ENCODE peak calls at places on chromosomes 2 and 18, in eight cellular contexts. K, R, O, P, I, F, W and S are unnamed samples.

GRCh38 chr2:102765061-102765460 is 3.2 kb downstream of the TMEM182 start:
- DNase-seq in K (no peak), R (no peak), O (no peak), P (no peak), I (no peak), F (no peak), W (no peak), S (no peak)

GRCh38 chr2:176931588-176932563 is 280.7 kb upstream of the HNRNPA3 start:
- DNase-seq in K (no peak), R (no peak), O (no peak), P (peak; percentile 89), I (no peak), F (peak; percentile 79), W (peak; percentile 46), S (peak; percentile 54)

GRCh38 chr2:100262043-100262442 is 60.3 kb downstream of the LONRF2 start:
- DNase-seq in K (no peak), R (no peak), O (no peak), P (no peak), I (no peak), F (no peak), W (no peak), S (no peak)

GRCh38 chr2:83022631-83023210 is 1436.4 kb downstream of the SUCLG1 start:
- DNase-seq in K (no peak), R (no peak), O (no peak), P (no peak), I (no peak), F (no peak), W (peak; percentile 45), S (no peak)

GRCh38 chr2:141280037-141280436 is 850.8 kb downstream of the LRP1B start:
- DNase-seq in K (no peak), R (no peak), O (no peak), P (no peak), I (no peak), F (no peak), W (no peak), S (no peak)

GRCh38 chr18:28541276-28541930 is 364.5 kb upstream of the CDH2 start:
- DNase-seq in K (no peak), R (no peak), O (no peak), P (no peak), I (no peak), F (no peak), W (no peak), S (no peak)

GRCh38 chr2:216949685-216950397 is 90.0 kb upstream of the TNP1 start:
- DNase-seq in K (no peak), R (no peak), O (no peak), P (no peak), I (no peak), F (peak; percentile 9), W (no peak), S (no peak)

GRCh38 chr18:74709451-74709850 is 111.8 kb downstream of the ZNF407 start:
- DNase-seq in K (no peak), R (no peak), O (no peak), P (no peak), I (no peak), F (no peak), W (no peak), S (no peak)

GRCh38 chr2:169091761-169092523 is 22.6 kb downstream of the DHRS9 start:
- DNase-seq in K (no peak), R (no peak), O (no peak), P (peak; percentile 62), I (peak; percentile 83), F (peak; percentile 57), W (peak; percentile 57), S (no peak)

GRCh38 chr2:111982822-111983221 is 72.2 kb upstream of the TMEM87B start:
- DNase-seq in K (no peak), R (no peak), O (no peak), P (no peak), I (no peak), F (no peak), W (no peak), S (no peak)

GRCh38 chr2:238908960-238909951 is 61.4 kb downstream of the TWIST2 start:
- DNase-seq in K (no peak), R (peak; percentile 76), O (peak; percentile 11), P (no peak), I (no peak), F (no peak), W (no peak), S (no peak)

GRCh38 chr2:199979841-199980628 is 24.7 kb downstream of the MAIP1 start:
- DNase-seq in K (peak; percentile 78), R (peak; percentile 94), O (peak; percentile 79), P (peak; percentile 59), I (peak; percentile 87), F (peak; percentile 68), W (peak; percentile 72), S (peak; percentile 81)

GRCh38 chr18:79503406-79503805 is 107.7 kb downstream of the NFATC1 start:
- DNase-seq in K (no peak), R (no peak), O (no peak), P (no peak), I (peak; percentile 2), F (no peak), W (no peak), S (no peak)

GRCh38 chr2:158502984-158503383 is 46.2 kb downstream of the PKP4 start:
- DNase-seq in K (no peak), R (no peak), O (peak; percentile 51), P (no peak), I (no peak), F (no peak), W (peak; percentile 95), S (no peak)

GRCh38 chr2:24824966-24825882 is 32.0 kb downstream of the CENPO start:
- DNase-seq in K (no peak), R (peak; percentile 55), O (peak; percentile 22), P (no peak), I (no peak), F (peak; percentile 33), W (no peak), S (no peak)

GRCh38 chr18:41923495-41923894 is 31.5 kb upstream of the PIK3C3 start:
- DNase-seq in K (no peak), R (no peak), O (no peak), P (no peak), I (no peak), F (no peak), W (no peak), S (no peak)

GRCh38 chr2:173752152-173752551 is 213.0 kb downstream of the SP3 start:
- DNase-seq in K (no peak), R (no peak), O (peak; percentile 25), P (no peak), I (no peak), F (no peak), W (peak; percentile 16), S (no peak)

GRCh38 chr2:132797551-132797950 is 127.5 kb upstream of the LYPD1 start:
- DNase-seq in K (no peak), R (no peak), O (peak; percentile 29), P (peak; percentile 22), I (no peak), F (peak; percentile 13), W (peak; percentile 86), S (no peak)

GRCh38 chr2:172427256-172427989 is at the start of gene ITGA6:
- DNase-seq in K (peak; percentile 65), R (no peak), O (peak; percentile 81), P (peak; percentile 87), I (peak; percentile 93), F (peak; percentile 80), W (peak; percentile 82), S (peak; percentile 85)

GRCh38 chr2:160513120-160513519 is 19.5 kb upstream of the RBMS1 start:
- DNase-seq in K (no peak), R (no peak), O (no peak), P (no peak), I (no peak), F (no peak), W (no peak), S (no peak)

GRCh38 chr2:27752551-27753237 is 18.8 kb upstream of the MRPL33 start:
- DNase-seq in K (no peak), R (peak; percentile 52), O (peak; percentile 63), P (no peak), I (peak; percentile 29), F (no peak), W (no peak), S (no peak)

GRCh38 chr2:134230885-134231284 is 23.0 kb upstream of the MGAT5 start:
- DNase-seq in K (no peak), R (no peak), O (no peak), P (no peak), I (no peak), F (no peak), W (no peak), S (no peak)

GRCh38 chr2:19360881-19361321 is 2.5 kb upstream of the OSR1 start:
- DNase-seq in K (no peak), R (no peak), O (no peak), P (no peak), I (no peak), F (no peak), W (no peak), S (no peak)

GRCh38 chr2:15719566-15720313 is 128.1 kb downstream of the DDX1 start:
- DNase-seq in K (no peak), R (no peak), O (no peak), P (no peak), I (no peak), F (no peak), W (no peak), S (no peak)

GRCh38 chr2:116810071-116810470 is 1004.4 kb upstream of the DDX18 start:
- DNase-seq in K (no peak), R (no peak), O (no peak), P (no peak), I (peak; percentile 33), F (no peak), W (no peak), S (no peak)

GRCh38 chr2:85161626-85161960 is 28.4 kb downstream of the TCF7L1 start:
- DNase-seq in K (no peak), R (no peak), O (no peak), P (no peak), I (no peak), F (peak; percentile 52), W (peak; percentile 5), S (no peak)